ENCODE peak calls at places on chromosome 7, in four cellular contexts. Z, G, I and D are unnamed samples.
A peak's percentile ranks its signal among the peaks of the same experiment; 100 is the strongest.

GRCh38 chr7:117323877-117324699 is 1.2 kb upstream of the WNT2 start:
- DNase-seq in Z (no peak), G (no peak), I (no peak), D (no peak)

GRCh38 chr7:47817922-47818321 is 130.3 kb downstream of the PKD1L1 start:
- DNase-seq in Z (no peak), G (no peak), I (no peak), D (no peak)

GRCh38 chr7:152922318-152923081 is 162.9 kb downstream of the ACTR3B start:
- DNase-seq in Z (no peak), G (no peak), I (no peak), D (no peak)

GRCh38 chr7:19024261-19024660 is 93.2 kb downstream of the TWIST1 start:
- DNase-seq in Z (no peak), G (no peak), I (no peak), D (no peak)

GRCh38 chr7:152615052-152615741 is 60.7 kb downstream of the XRCC2 start:
- DNase-seq in Z (no peak), G (no peak), I (peak; percentile 66), D (no peak)

GRCh38 chr7:101015626-101016025 is 4.3 kb upstream of the MUC17 start:
- DNase-seq in Z (no peak), G (peak; percentile 9), I (no peak), D (no peak)

GRCh38 chr7:74182453-74183090 is 8.4 kb downstream of the EIF4H start:
- DNase-seq in Z (no peak), G (no peak), I (no peak), D (no peak)

GRCh38 chr7:25392571-25393338 is 164.5 kb upstream of the NPVF start:
- DNase-seq in Z (no peak), G (no peak), I (no peak), D (peak; percentile 46)

GRCh38 chr7:151520419-151521229 is 929 bp upstream of the RHEB start:
- DNase-seq in Z (no peak), G (no peak), I (no peak), D (no peak)
- TF ChIP-seq FOXK2 in Z (no peak), G (no peak), I (no peak), D (no peak)

GRCh38 chr7:68420342-68420750 is 1177.9 kb upstream of the AUTS2 start:
- DNase-seq in Z (no peak), G (no peak), I (no peak), D (no peak)
- TF ChIP-seq BHLHE40 in Z (no peak), G (no peak), I (no peak), D (no peak)

GRCh38 chr7:108234281-108234680 is 104.1 kb upstream of the LAMB4 start:
- DNase-seq in Z (no peak), G (no peak), I (no peak), D (no peak)
- TF ChIP-seq FOXK2 in Z (no peak), G (no peak), I (no peak), D (no peak)

GRCh38 chr7:149207324-149208035 is 12.1 kb downstream of the ZNF282 start:
- DNase-seq in Z (no peak), G (no peak), I (no peak), D (no peak)

GRCh38 chr7:149214020-149214720 is 18.8 kb downstream of the ZNF282 start:
- DNase-seq in Z (no peak), G (no peak), I (no peak), D (no peak)

GRCh38 chr7:149210551-149210950 is 15.2 kb downstream of the ZNF282 start:
- DNase-seq in Z (no peak), G (no peak), I (no peak), D (no peak)

GRCh38 chr7:149205690-149206381 is 10.5 kb downstream of the ZNF282 start:
- DNase-seq in Z (no peak), G (no peak), I (no peak), D (no peak)

GRCh38 chr7:149209518-149210269 is 14.3 kb downstream of the ZNF282 start:
- DNase-seq in Z (no peak), G (peak; percentile 88), I (peak; percentile 44), D (peak; percentile 87)
- TF ChIP-seq BHLHE40 in Z (no peak), G (no peak), I (no peak), D (no peak)

GRCh38 chr7:63023182-63023787 is 975.4 kb upstream of the ZNF722 start:
- DNase-seq in Z (no peak), G (no peak), I (no peak), D (no peak)
- TF ChIP-seq FOXK2 in Z (no peak), G (no peak), I (no peak), D (no peak)